ENCODE peak calls at places on chromosomes 6 and 20, in six cellular contexts. One of them, this sample, is unnamed.

GRCh38 chr6:85193339-85193738 is 256.5 kb upstream of the NT5E start:
- DNase-seq in foreskin fibroblast: no peak
- DNase-seq in breast epithelium: no peak
- DNase-seq in body of pancreas: no peak
- DNase-seq in heart left ventricle: no peak
- DNase-seq in dorsolateral prefrontal cortex: no peak
- DNase-seq in this sample: no peak

GRCh38 chr6:125316621-125317020 is 14.9 kb upstream of the HDDC2 start:
- DNase-seq in foreskin fibroblast: no peak
- DNase-seq in body of pancreas: no peak
- DNase-seq in breast epithelium: no peak
- DNase-seq in dorsolateral prefrontal cortex: peak
- DNase-seq in heart left ventricle: no peak
- DNase-seq in this sample: no peak

GRCh38 chr20:35443003-35443402 is 5.0 kb upstream of the GDF5 start:
- DNase-seq in breast epithelium: no peak
- DNase-seq in heart left ventricle: no peak
- DNase-seq in foreskin fibroblast: peak
- DNase-seq in dorsolateral prefrontal cortex: no peak
- DNase-seq in body of pancreas: no peak
- DNase-seq in this sample: peak

GRCh38 chr6:30238178-30238795 is 25.1 kb upstream of the TRIM26 start:
- DNase-seq in body of pancreas: no peak
- DNase-seq in heart left ventricle: no peak
- DNase-seq in dorsolateral prefrontal cortex: no peak
- DNase-seq in foreskin fibroblast: peak
- DNase-seq in breast epithelium: no peak
- DNase-seq in this sample: peak

GRCh38 chr20:25514747-25515340 is 70.5 kb downstream of the NINL start:
- DNase-seq in heart left ventricle: no peak
- DNase-seq in foreskin fibroblast: no peak
- DNase-seq in breast epithelium: no peak
- DNase-seq in body of pancreas: no peak
- DNase-seq in dorsolateral prefrontal cortex: no peak
- DNase-seq in this sample: no peak

GRCh38 chr6:119028106-119028505 is 50.4 kb downstream of the FAM184A start:
- DNase-seq in dorsolateral prefrontal cortex: no peak
- DNase-seq in heart left ventricle: no peak
- DNase-seq in foreskin fibroblast: no peak
- DNase-seq in body of pancreas: no peak
- DNase-seq in breast epithelium: no peak
- DNase-seq in this sample: no peak

GRCh38 chr6:44133003-44133931 is 5.9 kb downstream of the TMEM63B start:
- DNase-seq in body of pancreas: peak
- DNase-seq in heart left ventricle: no peak
- DNase-seq in foreskin fibroblast: peak
- DNase-seq in dorsolateral prefrontal cortex: peak
- DNase-seq in breast epithelium: peak
- DNase-seq in this sample: peak

GRCh38 chr6:139699335-139699734 is 324.9 kb upstream of the CITED2 start:
- DNase-seq in foreskin fibroblast: peak
- DNase-seq in body of pancreas: no peak
- DNase-seq in dorsolateral prefrontal cortex: no peak
- DNase-seq in heart left ventricle: no peak
- DNase-seq in breast epithelium: no peak
- DNase-seq in this sample: peak

GRCh38 chr20:22910287-22910852 is 124.7 kb upstream of the SSTR4 start:
- DNase-seq in heart left ventricle: no peak
- DNase-seq in breast epithelium: no peak
- DNase-seq in dorsolateral prefrontal cortex: no peak
- DNase-seq in body of pancreas: no peak
- DNase-seq in foreskin fibroblast: no peak
- DNase-seq in this sample: no peak

GRCh38 chr6:47633141-47633540 is 65.2 kb upstream of the ADGRF4 start:
- DNase-seq in foreskin fibroblast: peak
- DNase-seq in breast epithelium: no peak
- DNase-seq in dorsolateral prefrontal cortex: no peak
- DNase-seq in body of pancreas: no peak
- DNase-seq in heart left ventricle: no peak
- DNase-seq in this sample: peak

GRCh38 chr6:157611406-157611805 is 211.6 kb upstream of the SNX9 start:
- DNase-seq in heart left ventricle: no peak
- DNase-seq in dorsolateral prefrontal cortex: peak
- DNase-seq in body of pancreas: peak
- DNase-seq in foreskin fibroblast: no peak
- DNase-seq in breast epithelium: no peak
- DNase-seq in this sample: no peak

GRCh38 chr20:21323640-21324039 is 20.5 kb downstream of the XRN2 start:
- DNase-seq in body of pancreas: no peak
- DNase-seq in breast epithelium: no peak
- DNase-seq in foreskin fibroblast: peak
- DNase-seq in dorsolateral prefrontal cortex: no peak
- DNase-seq in heart left ventricle: no peak
- DNase-seq in this sample: peak

GRCh38 chr6:4698901-4699659 is 77.1 kb upstream of the CDYL start:
- DNase-seq in breast epithelium: no peak
- DNase-seq in dorsolateral prefrontal cortex: no peak
- DNase-seq in body of pancreas: no peak
- DNase-seq in heart left ventricle: no peak
- DNase-seq in foreskin fibroblast: no peak
- DNase-seq in this sample: peak

GRCh38 chr6:159720708-159721107 is 6.6 kb upstream of the WTAP start:
- DNase-seq in dorsolateral prefrontal cortex: no peak
- DNase-seq in heart left ventricle: no peak
- DNase-seq in foreskin fibroblast: peak
- DNase-seq in breast epithelium: no peak
- DNase-seq in body of pancreas: peak
- DNase-seq in this sample: peak

GRCh38 chr20:37351689-37352610 is 6.0 kb downstream of the SRC start:
- DNase-seq in foreskin fibroblast: no peak
- DNase-seq in body of pancreas: no peak
- DNase-seq in breast epithelium: no peak
- DNase-seq in heart left ventricle: no peak
- DNase-seq in dorsolateral prefrontal cortex: no peak
- DNase-seq in this sample: peak

GRCh38 chr6:11012295-11012754 is 31.8 kb downstream of the ELOVL2 start:
- DNase-seq in heart left ventricle: no peak
- DNase-seq in foreskin fibroblast: no peak
- DNase-seq in body of pancreas: no peak
- DNase-seq in breast epithelium: no peak
- DNase-seq in dorsolateral prefrontal cortex: no peak
- DNase-seq in this sample: no peak

GRCh38 chr6:82836022-82836575 is 229.5 kb downstream of the UBE3D start:
- DNase-seq in heart left ventricle: no peak
- DNase-seq in breast epithelium: no peak
- DNase-seq in foreskin fibroblast: no peak
- DNase-seq in dorsolateral prefrontal cortex: no peak
- DNase-seq in body of pancreas: no peak
- DNase-seq in this sample: no peak

GRCh38 chr6:21101694-21102093 is 491.9 kb upstream of the SOX4 start:
- DNase-seq in heart left ventricle: no peak
- DNase-seq in body of pancreas: no peak
- DNase-seq in dorsolateral prefrontal cortex: no peak
- DNase-seq in breast epithelium: no peak
- DNase-seq in foreskin fibroblast: no peak
- DNase-seq in this sample: no peak

GRCh38 chr6:7617954-7618764 is 28.2 kb downstream of the SNRNP48 start:
- DNase-seq in dorsolateral prefrontal cortex: no peak
- DNase-seq in breast epithelium: peak
- DNase-seq in body of pancreas: peak
- DNase-seq in heart left ventricle: no peak
- DNase-seq in foreskin fibroblast: peak
- DNase-seq in this sample: peak

GRCh38 chr6:572596-573265 is 84.2 kb downstream of the HUS1B start:
- DNase-seq in foreskin fibroblast: no peak
- DNase-seq in dorsolateral prefrontal cortex: no peak
- DNase-seq in heart left ventricle: no peak
- DNase-seq in body of pancreas: no peak
- DNase-seq in breast epithelium: no peak
- DNase-seq in this sample: no peak
- H3K4me3 ChIP-seq in foreskin fibroblast: no peak
- H3K4me3 ChIP-seq in dorsolateral prefrontal cortex: no peak
- H3K4me3 ChIP-seq in heart left ventricle: no peak
- H3K4me3 ChIP-seq in body of pancreas: no peak
- H3K4me3 ChIP-seq in breast epithelium: no peak
- H3K4me3 ChIP-seq in this sample: no peak

GRCh38 chr20:40753472-40753871 is 64.4 kb upstream of the MAFB start:
- DNase-seq in body of pancreas: no peak
- DNase-seq in dorsolateral prefrontal cortex: no peak
- DNase-seq in foreskin fibroblast: no peak
- DNase-seq in breast epithelium: no peak
- DNase-seq in heart left ventricle: no peak
- DNase-seq in this sample: no peak

GRCh38 chr20:40754372-40754943 is 65.4 kb upstream of the MAFB start:
- DNase-seq in heart left ventricle: peak
- DNase-seq in breast epithelium: no peak
- DNase-seq in body of pancreas: peak
- DNase-seq in foreskin fibroblast: peak
- DNase-seq in dorsolateral prefrontal cortex: no peak
- DNase-seq in this sample: peak

GRCh38 chr20:40760399-40760798 is 71.4 kb upstream of the MAFB start:
- DNase-seq in dorsolateral prefrontal cortex: no peak
- DNase-seq in heart left ventricle: no peak
- DNase-seq in breast epithelium: no peak
- DNase-seq in foreskin fibroblast: no peak
- DNase-seq in body of pancreas: no peak
- DNase-seq in this sample: no peak

GRCh38 chr20:40758790-40759189 is 69.8 kb upstream of the MAFB start:
- DNase-seq in foreskin fibroblast: no peak
- DNase-seq in body of pancreas: no peak
- DNase-seq in heart left ventricle: no peak
- DNase-seq in breast epithelium: no peak
- DNase-seq in dorsolateral prefrontal cortex: no peak
- DNase-seq in this sample: no peak

GRCh38 chr20:40757087-40757486 is 68.1 kb upstream of the MAFB start:
- DNase-seq in body of pancreas: no peak
- DNase-seq in breast epithelium: no peak
- DNase-seq in foreskin fibroblast: peak
- DNase-seq in heart left ventricle: no peak
- DNase-seq in dorsolateral prefrontal cortex: no peak
- DNase-seq in this sample: no peak
- TF ChIP-seq CTCF in body of pancreas: no peak
- TF ChIP-seq CTCF in breast epithelium: no peak
- TF ChIP-seq CTCF in foreskin fibroblast: no peak
- TF ChIP-seq CTCF in heart left ventricle: no peak
- TF ChIP-seq CTCF in dorsolateral prefrontal cortex: no peak
- TF ChIP-seq CTCF in this sample: no peak

GRCh38 chr6:24933868-24934401 is 1.8 kb downstream of the RIPOR2 start:
- DNase-seq in body of pancreas: peak
- DNase-seq in breast epithelium: no peak
- DNase-seq in foreskin fibroblast: peak
- DNase-seq in heart left ventricle: no peak
- DNase-seq in dorsolateral prefrontal cortex: no peak
- DNase-seq in this sample: no peak
- H3K4me3 ChIP-seq in body of pancreas: no peak
- H3K4me3 ChIP-seq in breast epithelium: no peak
- H3K4me3 ChIP-seq in foreskin fibroblast: no peak
- H3K4me3 ChIP-seq in heart left ventricle: no peak
- H3K4me3 ChIP-seq in dorsolateral prefrontal cortex: no peak
- H3K4me3 ChIP-seq in this sample: no peak

GRCh38 chr6:136582702-136583471 is 32.7 kb upstream of the MAP7 start:
- DNase-seq in dorsolateral prefrontal cortex: no peak
- DNase-seq in foreskin fibroblast: peak
- DNase-seq in heart left ventricle: no peak
- DNase-seq in breast epithelium: no peak
- DNase-seq in body of pancreas: no peak
- DNase-seq in this sample: peak
- TF ChIP-seq CTCF in dorsolateral prefrontal cortex: peak
- TF ChIP-seq CTCF in foreskin fibroblast: no peak
- TF ChIP-seq CTCF in heart left ventricle: peak
- TF ChIP-seq CTCF in breast epithelium: peak
- TF ChIP-seq CTCF in body of pancreas: no peak
- TF ChIP-seq CTCF in this sample: peak

DNA sequence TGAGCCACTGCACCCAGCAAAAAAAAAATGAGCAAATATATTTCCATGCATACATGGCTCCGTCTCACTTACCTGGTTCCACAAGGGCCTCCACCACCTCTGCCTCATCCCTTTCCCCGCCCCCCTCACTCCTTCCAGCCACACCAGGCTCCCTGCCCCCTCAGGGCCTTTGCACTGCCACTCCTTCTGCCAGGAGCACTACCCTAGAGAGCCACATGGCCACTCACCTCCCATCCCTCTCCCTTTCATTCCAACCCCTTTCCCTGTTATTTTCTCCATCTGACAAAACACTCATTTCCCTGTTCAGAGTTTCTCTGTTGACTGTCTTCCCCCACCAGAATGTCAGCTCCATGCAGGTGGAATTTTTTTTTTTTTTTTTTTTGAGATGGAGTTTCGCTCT is 12.8 kb downstream of the SNAI1 start:
- DNase-seq in dorsolateral prefrontal cortex: no peak
- DNase-seq in breast epithelium: no peak
- DNase-seq in body of pancreas: no peak
- DNase-seq in heart left ventricle: no peak
- DNase-seq in foreskin fibroblast: no peak
- DNase-seq in this sample: no peak
- H3K4me3 ChIP-seq in dorsolateral prefrontal cortex: no peak
- H3K4me3 ChIP-seq in breast epithelium: no peak
- H3K4me3 ChIP-seq in body of pancreas: no peak
- H3K4me3 ChIP-seq in heart left ventricle: no peak
- H3K4me3 ChIP-seq in foreskin fibroblast: no peak
- H3K4me3 ChIP-seq in this sample: no peak

DNA sequence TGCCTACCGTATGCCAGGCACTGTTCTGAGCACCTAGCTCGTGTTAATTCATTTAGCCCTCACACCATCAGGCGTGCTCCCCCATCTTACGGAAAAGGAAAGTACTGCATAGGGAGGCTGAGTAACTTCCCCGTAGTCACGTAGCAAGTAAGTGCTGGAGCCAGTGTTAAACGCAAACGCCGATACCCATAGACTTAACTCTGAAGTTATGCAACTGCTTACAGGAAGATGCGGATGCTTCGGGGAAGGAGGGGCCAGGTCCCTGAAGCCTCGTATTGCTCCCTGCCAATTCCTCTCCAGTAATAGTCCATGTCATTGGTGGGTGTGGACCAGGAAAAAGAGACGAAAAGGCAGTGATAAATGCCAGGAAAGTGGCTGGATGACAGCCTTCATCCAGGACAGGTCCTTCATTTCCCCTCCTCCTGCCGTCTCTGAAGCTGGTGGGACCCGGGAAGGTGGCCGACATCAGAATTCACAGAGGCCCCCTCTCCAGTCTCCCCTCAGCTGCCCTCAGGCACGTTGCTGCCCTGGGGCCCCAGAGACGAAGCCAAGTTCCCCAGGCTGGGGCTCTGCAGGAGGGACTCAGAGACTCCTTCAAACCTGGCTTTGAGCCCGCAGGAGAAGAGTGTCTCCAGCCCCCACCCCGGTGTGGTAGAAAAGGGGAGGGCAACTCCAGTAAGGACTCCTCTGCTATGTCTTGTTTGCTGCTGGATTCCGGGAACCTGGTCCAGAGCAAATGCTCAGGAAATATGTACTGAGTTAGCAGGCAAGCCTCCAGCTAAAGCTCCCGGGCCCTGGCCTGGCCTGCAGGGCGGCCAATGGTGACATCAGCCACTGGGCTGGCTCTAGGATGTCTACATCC is 37.7 kb downstream of the RAB44 start:
- DNase-seq in dorsolateral prefrontal cortex: no peak
- DNase-seq in breast epithelium: no peak
- DNase-seq in body of pancreas: peak
- DNase-seq in foreskin fibroblast: peak
- DNase-seq in heart left ventricle: peak
- DNase-seq in this sample: peak
- TF ChIP-seq CTCF in dorsolateral prefrontal cortex: no peak
- TF ChIP-seq CTCF in breast epithelium: no peak
- TF ChIP-seq CTCF in body of pancreas: no peak
- TF ChIP-seq CTCF in foreskin fibroblast: no peak
- TF ChIP-seq CTCF in heart left ventricle: no peak
- TF ChIP-seq CTCF in this sample: peak

GRCh38 chr6:26743157-26743821 is 83.7 kb upstream of the ZNF322 start:
- DNase-seq in body of pancreas: no peak
- DNase-seq in heart left ventricle: no peak
- DNase-seq in dorsolateral prefrontal cortex: no peak
- DNase-seq in foreskin fibroblast: peak
- DNase-seq in breast epithelium: no peak
- DNase-seq in this sample: peak
- H3K4me3 ChIP-seq in body of pancreas: no peak
- H3K4me3 ChIP-seq in heart left ventricle: no peak
- H3K4me3 ChIP-seq in dorsolateral prefrontal cortex: no peak
- H3K4me3 ChIP-seq in foreskin fibroblast: peak
- H3K4me3 ChIP-seq in breast epithelium: no peak
- H3K4me3 ChIP-seq in this sample: peak

This sample was measured in AG10803.